ENCODE peak calls at places on chromosomes 1 and 21, in six cellular contexts. Z, E, R, K, B and D are unnamed samples.
A peak's percentile ranks its signal among the peaks of the same experiment; 100 is the strongest.

GRCh38 chr1:82586473-82586872 is 785.7 kb downstream of the ADGRL2 start:
- DNase-seq in B (no peak), Z (no peak), E (no peak), R (peak; percentile 64), K (no peak), D (no peak)

GRCh38 chr1:200958597-200958996 is 63.9 kb downstream of the INAVA start:
- DNase-seq in K (no peak), E (no peak), R (no peak), Z (no peak), B (no peak), D (no peak)

GRCh38 chr1:220827445-220828210 is 40.9 kb downstream of the MTARC1 start:
- DNase-seq in R (no peak), B (no peak), Z (no peak), K (no peak), E (no peak), D (no peak)

GRCh38 chr1:187413770-187414169 is 585.0 kb downstream of the PLA2G4A start:
- DNase-seq in R (no peak), K (peak; percentile 34), B (no peak), Z (no peak), E (no peak), D (no peak)

GRCh38 chr1:240562111-240562590 is 49.8 kb downstream of the GREM2 start:
- DNase-seq in R (no peak), E (peak; percentile 21), K (peak; percentile 74), B (no peak), Z (no peak), D (no peak)

GRCh38 chr1:154104433-154105082 is 50.3 kb downstream of the NUP210L start:
- DNase-seq in R (no peak), B (no peak), Z (no peak), K (no peak), E (no peak), D (no peak)

GRCh38 chr1:16162163-16162822 is 6.4 kb upstream of the EPHA2 start:
- DNase-seq in E (no peak), K (no peak), R (no peak), Z (peak; percentile 52), B (peak; percentile 64), D (no peak)

GRCh38 chr1:47834326-47834725 is 162.9 kb downstream of the TRABD2B start:
- DNase-seq in E (no peak), K (no peak), Z (no peak), R (no peak), B (no peak), D (no peak)

GRCh38 chr1:37731312-37732019 is 33.5 kb downstream of the EPHA10 start:
- DNase-seq in E (no peak), R (no peak), K (no peak), B (no peak), Z (no peak), D (no peak)

GRCh38 chr1:8176279-8176678 is 141.6 kb upstream of the SLC45A1 start:
- DNase-seq in E (no peak), B (no peak), K (no peak), R (no peak), Z (no peak), D (no peak)

GRCh38 chr1:235083589-235084323 is 44.9 kb downstream of the TOMM20 start:
- DNase-seq in K (peak; percentile 94), E (peak; percentile 85), Z (peak; percentile 88), R (peak; percentile 89), B (no peak), D (no peak)

GRCh38 chr1:235088440-235088839 is 40.2 kb downstream of the TOMM20 start:
- DNase-seq in B (no peak), Z (no peak), E (no peak), K (no peak), R (no peak), D (no peak)

GRCh38 chr1:235090406-235091069 is 38.1 kb downstream of the TOMM20 start:
- DNase-seq in K (no peak), B (peak; percentile 72), R (no peak), E (no peak), Z (peak; percentile 55), D (no peak)

GRCh38 chr1:235088907-235089306 is 39.7 kb downstream of the TOMM20 start:
- DNase-seq in B (no peak), Z (no peak), E (no peak), K (no peak), R (no peak), D (no peak)

GRCh38 chr1:235087906-235088305 is 40.7 kb downstream of the TOMM20 start:
- DNase-seq in E (no peak), K (no peak), B (no peak), R (no peak), Z (no peak), D (no peak)
- H3K4me3 ChIP-seq in E (no peak overlapping the region), K (no peak overlapping the region), B (no peak overlapping the region), R (no peak overlapping the region), Z (no peak overlapping the region), D (no peak overlapping the region)

DNA sequence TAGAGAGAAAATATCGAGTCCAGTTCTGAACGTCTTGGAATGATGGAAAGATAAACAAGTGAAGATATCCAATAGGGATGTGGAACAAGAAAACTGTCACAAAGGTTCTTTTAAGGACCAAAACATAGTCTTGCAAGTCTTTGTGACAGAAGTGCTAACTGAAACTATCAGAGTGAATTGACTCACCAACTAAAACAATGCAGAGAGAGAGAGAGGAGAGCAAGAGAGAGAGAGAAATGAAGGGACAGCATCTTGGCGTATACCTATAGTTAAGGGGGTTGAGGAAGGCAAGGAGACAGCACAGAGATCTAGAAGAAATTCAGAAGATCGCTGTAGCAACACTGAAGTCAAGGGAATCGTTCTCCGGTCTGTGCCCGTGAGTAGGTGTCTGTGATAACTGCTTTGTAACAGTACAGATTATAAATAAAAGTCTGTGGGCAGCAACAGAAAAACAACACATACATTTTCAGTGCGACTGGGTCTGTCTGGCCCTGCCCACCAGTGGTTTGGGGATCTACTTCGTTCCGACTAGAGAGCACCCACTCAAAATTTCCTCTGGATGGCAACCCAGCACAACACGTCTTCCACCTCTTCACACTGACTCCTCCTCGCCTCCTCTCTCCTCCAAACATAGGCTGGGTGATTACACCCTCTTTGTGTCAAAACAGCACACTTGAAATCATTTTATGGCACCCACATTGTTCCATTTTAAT is 4.8 kb upstream of the COA6 start:
- DNase-seq in R (no peak), Z (no peak), K (no peak), E (no peak), B (no peak), D (no peak)
- TF ChIP-seq CTCF in R (no peak), Z (no peak), K (no peak), E (no peak), B (no peak), D (no peak)

DNA sequence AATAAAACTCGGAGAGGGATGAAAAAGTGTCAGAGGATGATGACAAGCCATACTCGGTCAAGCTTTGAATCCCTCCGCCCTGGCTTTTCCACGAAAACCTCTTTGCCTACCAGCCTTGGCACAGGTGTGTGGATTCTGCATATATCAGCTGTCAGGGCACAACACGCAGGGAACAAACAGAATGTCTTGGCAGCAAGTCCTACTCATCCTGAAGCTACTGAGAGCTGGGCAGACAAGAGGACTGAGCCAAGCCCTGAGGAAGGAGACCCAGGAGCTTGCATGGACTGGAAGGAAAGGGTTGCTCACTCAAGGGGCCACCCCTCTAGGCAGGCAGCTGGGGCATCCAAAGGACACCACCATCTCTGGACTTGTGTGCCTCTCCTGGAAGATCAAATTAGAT is 132.4 kb downstream of the HMGB4 start:
- DNase-seq in R (no peak), Z (no peak), E (no peak), B (no peak), K (no peak), D (no peak)
- H3K27me3 ChIP-seq in R (no peaks in the 10 kb centered on the region), Z (no peaks in the 10 kb centered on the region), E (no peaks in the 10 kb centered on the region), B (no peaks in the 10 kb centered on the region), K (no peaks in the 10 kb centered on the region), D (no peaks in the 10 kb centered on the region)

DNA sequence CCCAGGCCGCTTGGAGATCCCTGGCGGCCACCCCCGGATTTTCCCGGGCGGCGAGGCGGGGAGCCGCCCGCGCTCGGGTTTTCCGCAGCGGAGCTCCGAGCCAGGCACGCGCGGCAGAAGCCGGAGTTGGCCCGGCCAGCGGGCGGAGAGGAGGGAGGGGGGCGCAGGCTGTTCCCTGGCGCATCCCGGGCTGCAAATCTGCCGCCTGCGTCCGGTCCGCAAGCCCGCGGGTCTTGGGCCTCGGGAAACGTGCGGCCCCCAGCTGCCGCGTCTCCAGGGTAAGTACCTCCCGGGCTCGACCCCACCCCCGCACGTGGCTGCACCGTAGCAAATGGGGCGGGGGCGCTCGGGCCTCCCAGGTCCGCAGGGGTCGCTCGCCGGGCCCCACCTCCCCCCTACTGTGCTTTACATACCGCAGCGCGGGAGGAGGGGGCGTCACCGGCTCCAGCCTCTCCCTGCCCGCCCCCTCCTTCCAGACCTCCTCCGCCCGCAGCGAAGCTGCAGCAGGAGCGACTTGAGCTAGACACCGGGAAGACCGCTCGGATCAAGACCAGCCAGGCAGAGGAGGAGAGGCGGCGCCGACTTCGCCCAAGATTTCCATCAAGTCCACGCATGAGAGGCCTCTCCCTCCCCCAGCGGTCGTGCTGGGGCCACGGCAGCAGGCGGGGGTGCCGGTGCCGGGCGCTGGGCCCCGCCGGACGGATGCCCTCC is 1.6 kb downstream of the TMEM200B start:
- DNase-seq in K (peak; percentile 14), Z (peak; percentile 64), B (peak; percentile 70), R (peak; percentile 65), E (no peak), D (no peak)
- H3K4me3 ChIP-seq in K (peak overlapping the region; percentile 54), Z (peak overlapping the region; percentile 42), B (peak overlapping the region; percentile 51), R (peak overlapping the region; percentile 77), E (peak overlapping the region; percentile 68), D (peak overlapping the region; percentile 64)

GRCh38 chr1:176843352-176844297 is 320.9 kb downstream of the ASTN1 start:
- DNase-seq in R (no peak), K (peak; percentile 41), E (peak; percentile 0), B (no peak), Z (peak; percentile 65), D (no peak)
- TF ChIP-seq CTCF in R (peak; percentile 72), K (peak; percentile 53), E (peak; percentile 36), B (peak; percentile 53), Z (peak; percentile 15), D (peak; percentile 43)

GRCh38 chr21:33966324-33966949 is 50.8 kb upstream of the ATP5PO start:
- DNase-seq in E (no peak), Z (no peak), R (no peak), B (no peak), K (no peak), D (no peak)

GRCh38 chr21:33964706-33965325 is 49.2 kb upstream of the ATP5PO start:
- DNase-seq in K (peak; percentile 60), E (no peak), B (no peak), R (no peak), Z (no peak), D (no peak)

GRCh38 chr21:33968082-33968997 is 52.7 kb upstream of the ATP5PO start:
- DNase-seq in E (no peak), Z (peak; percentile 42), R (no peak), B (no peak), K (peak; percentile 64), D (no peak)

GRCh38 chr21:33968998-33969353 is 53.4 kb upstream of the ATP5PO start:
- DNase-seq in E (no peak), K (peak; percentile 11), R (no peak), B (no peak), Z (no peak), D (no peak)

DNA sequence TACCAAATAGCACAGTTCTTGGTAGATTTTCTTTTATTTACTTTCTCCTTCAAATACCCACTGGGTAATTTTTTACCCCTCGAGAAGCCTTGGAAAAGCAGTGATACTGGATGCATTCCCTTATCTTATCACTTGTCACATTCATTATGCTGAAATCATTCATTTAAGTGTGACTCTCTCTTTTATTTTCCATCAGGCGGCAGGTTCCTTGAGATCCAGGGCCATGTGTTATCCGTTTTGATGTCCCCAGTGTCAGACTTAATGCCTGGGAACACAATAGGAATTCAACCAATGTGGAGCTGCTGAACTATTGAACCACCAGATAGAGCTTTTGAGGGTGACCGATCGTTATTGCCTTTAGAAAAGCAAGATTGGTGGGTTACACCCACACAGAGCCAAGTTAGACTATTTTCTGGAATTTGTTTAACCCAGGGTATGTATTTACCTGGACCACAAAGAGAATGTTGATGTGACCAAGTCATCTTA is 51.5 kb upstream of the ATP5PO start:
- DNase-seq in E (no peak), R (no peak), K (no peak), Z (peak; percentile 46), B (no peak), D (no peak)
- H3K27me3 ChIP-seq in E (no peaks in the 10 kb centered on the region), R (no peaks in the 10 kb centered on the region), K (no peaks in the 10 kb centered on the region), Z (no peaks in the 10 kb centered on the region), B (no peaks in the 10 kb centered on the region), D (no peaks in the 10 kb centered on the region)